ENCODE peak calls at places on chromosomes 16 and 17, in six cellular contexts. A is colonic mucosa, G is EL, Y is iris pigment epithelial cell, R is stomach, B is NCI-H69. H is an unnamed sample.

GRCh38 chr16:70481929-70482536 is 27.6 kb downstream of the FCSK start:
- DNase-seq in A (no peak), G (peak; percentile 72), Y (peak; percentile 32), R (no peak), B (no peak), H (no peak)

GRCh38 chr17:77602883-77603640 is 355.4 kb upstream of the TNRC6C start:
- DNase-seq in A (no peak), G (no peak), Y (no peak), R (peak; percentile 15), B (no peak), H (no peak)

GRCh38 chr17:3927628-3928010 is 11.4 kb upstream of the P2RX1 start:
- DNase-seq in A (no peak), G (peak; percentile 14), Y (no peak), R (no peak), B (no peak), H (no peak)

GRCh38 chr17:50095626-50096037 is 481 bp downstream of the PDK2 start:
- DNase-seq in A (no peak), G (no peak), Y (no peak), R (no peak), B (no peak), H (no peak)

GRCh38 chr16:30658731-30659506 is 688 bp downstream of the FBRS start:
- DNase-seq in A (peak; percentile 84), G (peak; percentile 96), Y (peak; percentile 97), R (peak; percentile 73), B (peak; percentile 98), H (no peak)

GRCh38 chr17:57714660-57715059 is 30.4 kb downstream of the CCDC182 start:
- DNase-seq in A (no peak), G (no peak), Y (no peak), R (no peak), B (peak; percentile 91), H (no peak)

GRCh38 chr16:89805136-89805905 is 11.1 kb downstream of the FANCA start:
- DNase-seq in A (no peak), G (peak; percentile 75), Y (peak; percentile 52), R (no peak), B (no peak), H (no peak)

GRCh38 chr17:7336240-7337175 is at the start of gene ACAP1:
- DNase-seq in A (peak; percentile 65), G (no peak), Y (no peak), R (peak; percentile 53), B (no peak), H (peak; percentile 76)

GRCh38 chr17:76076100-76076764 is 1.7 kb downstream of the GALR2 start:
- DNase-seq in A (no peak), G (no peak), Y (no peak), R (no peak), B (no peak), H (no peak)

GRCh38 chr17:37607637-37608368 is 1.4 kb downstream of the SYNRG start:
- DNase-seq in A (no peak), G (no peak), Y (no peak), R (no peak), B (no peak), H (no peak)

H was measured in effector CD8-positive, alpha-beta T cell.